ENCODE peak calls at places on chromosomes 13 and 19, in nine cellular contexts. Q is cardiac muscle cell, L is fibroblast of lung, O is upper lobe of left lung, V is Panc1, D is neural progenitor cell, P is AG10803, B is AG04449, N is heart right ventricle. Z is an unnamed sample.

GRCh38 chr19:5624154-5624663 is 1.3 kb downstream of the SAFB start:
- DNase-seq in Q (peak; percentile 53), L (peak; percentile 59), O (peak; percentile 39), V (no peak), D (peak; percentile 39), P (peak; percentile 53), B (no peak), N (peak; percentile 33), Z (peak; percentile 48)

GRCh38 chr13:53045110-53045509 is 16.5 kb downstream of the OLFM4 start:
- DNase-seq in Q (no peak), L (peak; percentile 12), O (no peak), V (no peak), D (no peak), P (no peak), B (no peak), N (no peak), Z (peak; percentile 1)

GRCh38 chr13:98390086-98390697 is 186.7 kb downstream of the STK24 start:
- DNase-seq in Q (peak; percentile 76), L (peak; percentile 68), O (no peak), V (no peak), D (no peak), P (peak; percentile 72), B (no peak), N (no peak), Z (peak; percentile 52)

GRCh38 chr19:23415561-23416191 is 20.4 kb upstream of the ZNF91 start:
- DNase-seq in Q (peak; percentile 12), L (no peak), O (peak; percentile 42), V (no peak), D (peak; percentile 94), P (no peak), B (no peak), N (peak; percentile 31), Z (peak; percentile 4)

GRCh38 chr13:33328691-33329090 is 43.1 kb upstream of the STARD13 start:
- DNase-seq in Q (no peak), L (no peak), O (peak; percentile 44), V (no peak), D (no peak), P (peak; percentile 27), B (no peak), N (no peak), Z (peak; percentile 24)

GRCh38 chr19:2494447-2495129 is 18.7 kb downstream of the GADD45B start:
- DNase-seq in Q (peak; percentile 88), L (peak; percentile 82), O (peak; percentile 73), V (no peak), D (peak; percentile 75), P (peak; percentile 83), B (no peak), N (peak; percentile 83), Z (peak; percentile 85)

GRCh38 chr19:2167896-2168618 is 4.3 kb downstream of the DOT1L start:
- DNase-seq in Q (peak; percentile 62), L (peak; percentile 47), O (peak; percentile 92), V (no peak), D (no peak), P (peak; percentile 44), B (no peak), N (peak; percentile 73), Z (peak; percentile 62)

GRCh38 chr19:12838182-12838890 is at the start of gene MAST1:
- DNase-seq in Q (peak; percentile 27), L (no peak), O (peak; percentile 40), V (no peak), D (peak; percentile 91), P (no peak), B (no peak), N (peak; percentile 25), Z (no peak)

GRCh38 chr19:39765091-39766076 is 13.3 kb upstream of the LEUTX start:
- DNase-seq in Q (peak; percentile 69), L (peak; percentile 53), O (peak; percentile 26), V (peak; percentile 89), D (peak; percentile 83), P (peak; percentile 40), B (no peak), N (no peak), Z (peak; percentile 66)

GRCh38 chr19:14770136-14770535 is 8.2 kb downstream of the ADGRE2 start:
- DNase-seq in Q (no peak), L (no peak), O (no peak), V (no peak), D (no peak), P (no peak), B (no peak), N (no peak), Z (no peak)

GRCh38 chr13:53250977-53251376 is 222.4 kb downstream of the OLFM4 start:
- DNase-seq in Q (no peak), L (no peak), O (no peak), V (no peak), D (no peak), P (no peak), B (no peak), N (no peak), Z (no peak)

GRCh38 chr19:1066251-1066747 is 668 bp upstream of the ARHGAP45 start:
- DNase-seq in Q (no peak), L (no peak), O (no peak), V (no peak), D (peak; percentile 44), P (no peak), B (no peak), N (no peak), Z (no peak)

GRCh38 chr19:29598496-29598895 is 7.6 kb upstream of the POP4 start:
- DNase-seq in Q (no peak), L (no peak), O (no peak), V (no peak), D (no peak), P (no peak), B (no peak), N (no peak), Z (no peak)

GRCh38 chr19:12260236-12260635 is 34.4 kb downstream of the ZNF44 start:
- DNase-seq in Q (no peak), L (no peak), O (no peak), V (no peak), D (no peak), P (no peak), B (no peak), N (no peak), Z (no peak)

GRCh38 chr13:67650471-67650870 is 420.3 kb upstream of the PCDH9 start:
- DNase-seq in Q (no peak), L (no peak), O (no peak), V (no peak), D (no peak), P (no peak), B (no peak), N (no peak), Z (no peak)

GRCh38 chr13:38350114-38350617 is 515 bp downstream of the UFM1 start:
- DNase-seq in Q (peak; percentile 64), L (peak; percentile 65), O (peak; percentile 86), V (no peak), D (peak; percentile 61), P (peak; percentile 54), B (no peak), N (peak; percentile 46), Z (peak; percentile 64)

GRCh38 chr19:50669319-50670101 is 20.3 kb downstream of the C19orf81 start:
- DNase-seq in Q (peak; percentile 50), L (peak; percentile 25), O (no peak), V (no peak), D (no peak), P (peak; percentile 20), B (no peak), N (no peak), Z (peak; percentile 54)
- TF ChIP-seq CTCF in Q (peak; percentile 90), L (peak; percentile 86), O (peak; percentile 56), V (peak; percentile 83), D (peak; percentile 71), P (peak; percentile 81), B (peak; percentile 83), N (peak; percentile 62), Z (peak; percentile 88)

GRCh38 chr19:4052993-4053422 is 13.7 kb downstream of the ZBTB7A start:
- DNase-seq in Q (no peak), L (no peak), O (no peak), V (no peak), D (no peak), P (no peak), B (no peak), N (no peak), Z (no peak)
- H3K4me3 ChIP-seq in Q (no peak overlapping the region), L (no peak overlapping the region), O (peak overlapping the region; percentile 15), V (no peak overlapping the region), D (no peak overlapping the region), P (no peak overlapping the region), B (no peak overlapping the region), N (peak overlapping the region; percentile 18), Z (no peak overlapping the region)

GRCh38 chr13:65985632-65986031 is 1244.5 kb downstream of the PCDH9 start:
- DNase-seq in Q (no peak), L (no peak), O (no peak), V (no peak), D (peak; percentile 39), P (no peak), B (no peak), N (no peak), Z (no peak)
- TF ChIP-seq CTCF in Q (no peak), L (no peak), O (no peak), V (peak; percentile 37), D (peak; percentile 50), P (no peak), B (no peak), N (no peak), Z (no peak)

DNA sequence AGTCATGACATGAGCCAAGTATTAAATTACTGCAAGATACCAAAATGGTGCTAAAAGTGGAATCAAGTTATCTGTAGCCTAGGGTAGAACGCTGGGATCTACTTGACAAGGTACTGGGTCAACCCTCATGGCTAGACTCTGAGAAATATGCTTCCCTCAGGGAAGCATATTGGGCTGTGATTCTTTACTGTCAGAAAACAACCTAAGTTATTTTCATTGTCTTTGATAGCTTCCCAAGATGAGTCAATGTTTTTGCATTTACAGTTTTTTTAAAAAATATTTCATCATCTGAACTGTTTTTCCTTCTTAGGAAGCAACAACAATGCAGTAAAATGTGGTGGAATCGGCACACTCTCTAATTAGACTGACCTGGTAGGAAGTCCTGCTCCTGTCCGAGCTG is 218.0 kb downstream of the RGCC start:
- DNase-seq in Q (peak; percentile 53), L (no peak), O (no peak), V (no peak), D (no peak), P (peak; percentile 75), B (no peak), N (no peak), Z (peak; percentile 75)
- H3K4me3 ChIP-seq in Q (no peak overlapping the region), L (no peak overlapping the region), O (no peak overlapping the region), V (no peak overlapping the region), D (no peak overlapping the region), P (no peak overlapping the region), B (no peak overlapping the region), N (no peak overlapping the region), Z (no peak overlapping the region)

DNA sequence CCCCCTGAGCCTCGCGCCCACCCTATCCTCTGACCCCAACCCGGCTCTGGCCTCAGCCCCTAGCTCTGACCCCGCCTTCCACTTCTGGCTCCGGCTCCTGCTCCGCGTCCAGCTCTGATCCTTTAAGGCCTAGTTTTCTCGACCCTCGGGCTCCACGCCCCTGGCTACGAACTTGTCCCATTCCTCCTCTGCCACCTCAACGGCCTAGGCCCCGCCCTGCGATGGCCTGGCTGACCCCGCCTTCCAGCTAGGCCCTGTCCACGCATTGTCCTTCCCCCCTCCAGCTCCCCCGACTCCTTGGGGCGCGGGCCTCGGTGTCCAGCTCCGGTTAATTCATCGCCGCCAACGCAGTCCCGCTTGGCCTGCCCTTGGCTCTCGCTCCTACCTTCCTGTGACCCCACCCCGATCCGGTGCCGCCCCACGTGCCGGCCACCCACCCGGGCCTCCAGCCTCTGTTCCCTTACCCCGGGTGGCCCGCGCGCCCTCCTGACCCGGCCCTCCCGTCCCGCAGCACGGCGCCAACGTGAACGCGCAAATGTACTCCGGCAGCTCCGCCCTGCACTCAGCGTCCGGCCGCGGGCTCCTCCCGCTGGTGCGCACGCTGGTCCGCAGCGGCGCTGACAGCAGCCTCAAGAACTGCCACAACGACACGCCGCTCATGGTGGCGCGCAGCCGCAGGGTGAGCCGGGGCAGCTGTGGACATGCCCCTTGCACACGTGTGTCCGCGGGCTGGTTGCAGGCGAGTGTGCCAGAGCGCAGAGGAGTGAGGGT is 9.4 kb downstream of the BCL3 start:
- DNase-seq in Q (peak; percentile 77), L (peak; percentile 76), O (peak; percentile 71), V (no peak), D (peak; percentile 90), P (peak; percentile 53), B (no peak), N (peak; percentile 87), Z (peak; percentile 56)
- TF ChIP-seq CTCF in Q (peak; percentile 7), L (peak; percentile 3), O (peak; percentile 21), V (no peak), D (peak; percentile 26), P (no peak), B (peak; percentile 16), N (peak; percentile 58), Z (no peak)

Z was measured in fibroblast of pulmonary artery.